ENCODE peak calls at places on chromosomes 2 and 18, in ten cellular contexts. J is heart right ventricle; W is fibroblast of lung; Y is lung; X is tibial nerve; H is body of pancreas; G is neuronal stem cell; A is effector memory CD4-positive, alpha-beta T cell; N is heart left ventricle; C is GM23248. K is an unnamed sample.
A peak's percentile ranks its signal among the peaks of the same experiment; 100 is the strongest.

GRCh38 chr18:74982946-74983635 is 225.8 kb downstream of the PTGR3 start:
- DNase-seq in N (no peak), Y (no peak), J (no peak), W (no peak), A (no peak), X (no peak), G (no peak), C (no peak), H (no peak), K (no peak)

GRCh38 chr2:18721038-18721922 is 131.9 kb upstream of the NT5C1B start:
- DNase-seq in Y (no peak), N (no peak), C (no peak), X (no peak), W (peak; percentile 18), A (no peak), H (no peak), J (no peak), G (no peak), K (no peak)

GRCh38 chr2:10584843-10585475 is 104.8 kb downstream of the NOL10 start:
- DNase-seq in Y (no peak), C (peak; percentile 91), H (no peak), W (peak; percentile 38), J (no peak), A (no peak), G (peak; percentile 40), N (no peak), X (no peak), K (no peak)

GRCh38 chr2:182302174-182302573 is 124.7 kb downstream of the PDE1A start:
- DNase-seq in A (no peak), J (no peak), W (peak; percentile 81), N (no peak), X (no peak), G (no peak), Y (no peak), H (no peak), C (peak; percentile 53), K (no peak)

GRCh38 chr2:96815326-96816126 is 542 bp upstream of the CNNM3 start:
- DNase-seq in G (no peak), N (no peak), C (peak; percentile 75), J (no peak), W (peak; percentile 57), Y (no peak), X (peak; percentile 27), A (no peak), H (no peak), K (no peak)

GRCh38 chr2:109290887-109291675 is 162.1 kb downstream of the SH3RF3 start:
- DNase-seq in G (no peak), N (peak; percentile 57), A (no peak), Y (no peak), H (no peak), W (peak; percentile 66), X (no peak), C (peak; percentile 33), J (peak; percentile 54), K (no peak)

GRCh38 chr2:127106998-127107621 is at the start of gene BIN1:
- DNase-seq in G (peak; percentile 94), H (peak; percentile 92), Y (peak; percentile 87), J (peak; percentile 90), W (peak; percentile 93), N (peak; percentile 87), X (peak; percentile 67), C (peak; percentile 92), A (peak; percentile 57), K (peak; percentile 51)

GRCh38 chr2:67524236-67524635 is 127.1 kb downstream of the ETAA1 start:
- DNase-seq in N (no peak), C (no peak), J (no peak), X (no peak), H (no peak), G (no peak), W (no peak), Y (no peak), A (no peak), K (no peak)

GRCh38 chr18:7664024-7664312 is 96.9 kb downstream of the PTPRM start:
- DNase-seq in G (no peak), N (no peak), A (no peak), X (no peak), J (no peak), W (no peak), C (no peak), Y (no peak), H (no peak), K (no peak)
- H3K27ac ChIP-seq in G (no peak overlapping the region), N (no peak overlapping the region), A (no peak overlapping the region), X (no peak overlapping the region), J (no peak overlapping the region), W (no peak overlapping the region), C (no peak overlapping the region), Y (no peak overlapping the region), H (no peak overlapping the region), K (no peak overlapping the region)

DNA sequence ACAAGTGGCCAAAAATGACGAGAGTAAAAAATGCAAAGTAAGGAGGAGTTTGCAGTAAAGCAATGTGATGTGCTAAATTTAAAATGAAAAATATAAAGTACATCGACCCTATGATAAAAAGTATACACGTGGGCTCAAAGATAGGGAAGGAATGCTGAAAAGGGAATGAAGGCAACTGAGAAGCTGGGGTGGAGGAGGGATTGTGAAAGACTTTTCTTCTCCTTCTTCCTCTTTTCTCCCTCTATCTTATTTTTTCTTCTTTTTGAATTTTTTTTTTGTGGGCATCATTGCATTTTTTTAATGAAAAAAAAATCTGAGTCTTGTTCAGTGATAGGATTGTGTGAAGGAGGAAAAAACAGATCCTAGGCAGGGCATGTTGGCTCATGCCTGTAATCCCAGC is 57.6 kb upstream of the STK17B start:
- DNase-seq in N (no peak), H (no peak), G (no peak), X (no peak), Y (no peak), A (no peak), C (no peak), W (no peak), J (no peak), K (no peak)
- H3K4me1 ChIP-seq in N (peaks cover 15% of the 10 kb centered on the region), H (peaks cover 21% of the 10 kb centered on the region), G (no peaks in the 10 kb centered on the region), X (peaks cover 19% of the 10 kb centered on the region), Y (peaks cover 1% of the 10 kb centered on the region), A (peaks cover 47% of the 10 kb centered on the region), C (peaks cover 30% of the 10 kb centered on the region), W (peaks cover 6% of the 10 kb centered on the region), J (peaks cover 11% of the 10 kb centered on the region), K (peaks cover 26% of the 10 kb centered on the region)

DNA sequence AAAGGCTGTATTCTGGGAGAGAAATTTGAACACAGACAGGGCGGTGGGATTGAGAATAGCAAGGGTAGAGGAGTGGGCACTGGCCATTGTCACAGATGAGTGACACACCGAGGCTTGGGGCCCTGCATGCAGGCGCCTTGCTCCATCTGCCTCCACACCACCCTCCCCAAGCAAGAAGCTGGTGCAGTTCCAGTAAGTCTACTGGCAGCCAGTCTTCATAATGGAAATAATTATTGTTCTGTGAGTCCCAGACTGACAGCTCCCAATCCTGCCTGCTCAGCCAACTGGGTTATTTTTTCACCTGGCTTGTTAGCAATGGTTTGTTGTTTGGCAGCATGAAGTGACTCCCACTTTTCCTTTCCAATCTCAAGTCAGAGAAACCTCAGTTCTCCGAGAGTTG is 13.0 kb downstream of the TTC32 start:
- DNase-seq in G (no peak), X (no peak), A (no peak), Y (peak; percentile 22), H (no peak), N (no peak), C (no peak), J (no peak), W (no peak), K (no peak)
- H3K36me3 ChIP-seq in G (peaks cover 6% of the 10 kb centered on the region), X (no peaks in the 10 kb centered on the region), A (no peaks in the 10 kb centered on the region), Y (no peaks in the 10 kb centered on the region), H (no peaks in the 10 kb centered on the region), N (no peaks in the 10 kb centered on the region), C (no peaks in the 10 kb centered on the region), J (no peaks in the 10 kb centered on the region), W (no peaks in the 10 kb centered on the region), K (no peaks in the 10 kb centered on the region)

DNA sequence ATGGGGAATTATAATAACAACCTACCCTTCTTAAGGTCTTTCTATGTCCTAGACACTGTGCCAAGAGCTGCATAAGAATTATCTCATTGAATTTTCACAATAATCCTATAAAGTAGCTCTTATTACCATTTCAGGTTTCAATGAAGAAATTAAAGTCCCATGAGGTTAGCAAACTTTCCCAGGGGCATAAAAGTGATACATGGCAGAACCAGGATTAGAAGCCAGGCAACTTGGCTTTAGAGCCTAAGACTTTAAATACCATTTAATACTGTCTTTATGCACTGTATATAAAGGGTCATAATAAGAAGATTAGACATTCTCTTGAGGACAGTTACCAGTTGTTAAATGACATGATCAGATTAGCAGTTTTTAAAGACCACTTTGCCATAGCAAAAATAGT is 130.1 kb downstream of the GCA start:
- DNase-seq in H (no peak), A (no peak), C (no peak), N (no peak), Y (no peak), X (no peak), J (no peak), G (no peak), W (no peak), K (no peak)
- H3K27ac ChIP-seq in H (no peak overlapping the region), A (no peak overlapping the region), C (no peak overlapping the region), N (no peak overlapping the region), Y (no peak overlapping the region), X (no peak overlapping the region), J (no peak overlapping the region), G (no peak overlapping the region), W (no peak overlapping the region), K (no peak overlapping the region)

GRCh38 chr2:40095003-40095402 is 315.9 kb upstream of the THUMPD2 start:
- DNase-seq in Y (no peak), G (no peak), H (no peak), W (peak; percentile 82), N (no peak), A (no peak), J (no peak), X (no peak), C (peak; percentile 70), K (no peak)
- H3K4me1 ChIP-seq in Y (no peaks in the 10 kb centered on the region), G (peaks cover 12% of the 10 kb centered on the region), H (no peaks in the 10 kb centered on the region), W (peaks cover 11% of the 10 kb centered on the region), N (no peaks in the 10 kb centered on the region), A (no peaks in the 10 kb centered on the region), J (peaks cover 8% of the 10 kb centered on the region), X (no peaks in the 10 kb centered on the region), C (peaks cover 73% of the 10 kb centered on the region), K (no peaks in the 10 kb centered on the region)

GRCh38 chr2:241445426-241445825 is 63.0 kb downstream of the STK25 start:
- DNase-seq in H (no peak), C (no peak), N (no peak), G (no peak), W (no peak), A (no peak), X (no peak), Y (no peak), J (no peak), K (no peak)
- H3K36me3 ChIP-seq in H (peaks cover 6% of the 10 kb centered on the region), C (peaks cover 20% of the 10 kb centered on the region), N (peaks cover 84% of the 10 kb centered on the region), G (peaks cover 53% of the 10 kb centered on the region), W (peaks cover 4% of the 10 kb centered on the region), A (no peaks in the 10 kb centered on the region), X (peaks cover 2% of the 10 kb centered on the region), Y (peaks cover 32% of the 10 kb centered on the region), J (peaks cover 22% of the 10 kb centered on the region), K (peaks cover 3% of the 10 kb centered on the region)

K was measured in naive thymus-derived CD4-positive, alpha-beta T cell.